ENCODE peak calls at places on chromosome 17, in five cellular contexts. One of them, this sample, is unnamed.

GRCh38 chr17:60390881-60391418 is 983 bp downstream of the USP32 start:
- DNase-seq in ascending aorta: peak; percentile 66
- DNase-seq in heart right ventricle: no peak
- DNase-seq in HFFc6: peak; percentile 27
- DNase-seq in glutamatergic neuron: peak; percentile 19
- DNase-seq in this sample: no peak

GRCh38 chr17:2905269-2905668 is 109.0 kb downstream of the RAP1GAP2 start:
- DNase-seq in heart right ventricle: peak; percentile 76
- DNase-seq in ascending aorta: no peak
- DNase-seq in HFFc6: no peak
- DNase-seq in glutamatergic neuron: no peak
- DNase-seq in this sample: no peak

GRCh38 chr17:58268774-58269556 is 11.8 kb downstream of the MPO start:
- DNase-seq in glutamatergic neuron: no peak
- DNase-seq in HFFc6: no peak
- DNase-seq in ascending aorta: no peak
- DNase-seq in heart right ventricle: no peak
- DNase-seq in this sample: no peak

GRCh38 chr17:82960419-82961271 is 118.8 kb upstream of the METRNL start:
- DNase-seq in heart right ventricle: no peak
- DNase-seq in glutamatergic neuron: no peak
- DNase-seq in ascending aorta: no peak
- DNase-seq in HFFc6: no peak
- DNase-seq in this sample: peak; percentile 79

GRCh38 chr17:80264048-80264792 is 3.6 kb downstream of the RNF213 start:
- DNase-seq in ascending aorta: no peak
- DNase-seq in HFFc6: no peak
- DNase-seq in heart right ventricle: no peak
- DNase-seq in glutamatergic neuron: no peak
- DNase-seq in this sample: no peak

GRCh38 chr17:19482571-19482970 is 51.1 kb upstream of the SLC47A1 start:
- DNase-seq in HFFc6: peak; percentile 37
- DNase-seq in heart right ventricle: no peak
- DNase-seq in ascending aorta: no peak
- DNase-seq in glutamatergic neuron: no peak
- DNase-seq in this sample: no peak

GRCh38 chr17:36861531-36861930 is 75.7 kb upstream of the LHX1 start:
- DNase-seq in glutamatergic neuron: no peak
- DNase-seq in heart right ventricle: no peak
- DNase-seq in HFFc6: no peak
- DNase-seq in ascending aorta: no peak
- DNase-seq in this sample: no peak

GRCh38 chr17:62723842-62724241 is 84.3 kb downstream of the MARCHF10 start:
- DNase-seq in ascending aorta: no peak
- DNase-seq in glutamatergic neuron: no peak
- DNase-seq in HFFc6: no peak
- DNase-seq in heart right ventricle: no peak
- DNase-seq in this sample: no peak

GRCh38 chr17:8120520-8121443 is 2.5 kb upstream of the ALOXE3 start:
- DNase-seq in HFFc6: peak; percentile 66
- DNase-seq in glutamatergic neuron: peak; percentile 75
- DNase-seq in ascending aorta: no peak
- DNase-seq in heart right ventricle: peak; percentile 54
- DNase-seq in this sample: no peak

GRCh38 chr17:49191407-49191916 is 18.9 kb downstream of the GNGT2 start:
- DNase-seq in glutamatergic neuron: no peak
- DNase-seq in heart right ventricle: no peak
- DNase-seq in HFFc6: no peak
- DNase-seq in ascending aorta: no peak
- DNase-seq in this sample: no peak

GRCh38 chr17:33273271-33273670 is 19.8 kb downstream of the ASIC2 start:
- DNase-seq in glutamatergic neuron: no peak
- DNase-seq in heart right ventricle: no peak
- DNase-seq in ascending aorta: no peak
- DNase-seq in HFFc6: no peak
- DNase-seq in this sample: no peak

GRCh38 chr17:21194688-21195087 is 19.3 kb downstream of the TMEM11 start:
- DNase-seq in glutamatergic neuron: no peak
- DNase-seq in heart right ventricle: peak; percentile 52
- DNase-seq in ascending aorta: no peak
- DNase-seq in HFFc6: no peak
- DNase-seq in this sample: no peak

GRCh38 chr17:79811036-79811887 is 14.4 kb upstream of the CBX8 start:
- DNase-seq in ascending aorta: no peak
- DNase-seq in glutamatergic neuron: peak; percentile 74
- DNase-seq in HFFc6: no peak
- DNase-seq in heart right ventricle: no peak
- DNase-seq in this sample: no peak

GRCh38 chr17:7283471-7284216 is 2.1 kb downstream of the SLC2A4 start:
- DNase-seq in HFFc6: no peak
- DNase-seq in glutamatergic neuron: no peak
- DNase-seq in heart right ventricle: no peak
- DNase-seq in ascending aorta: no peak
- DNase-seq in this sample: no peak

GRCh38 chr17:78278139-78278741 is 46.8 kb downstream of the TMEM235 start:
- DNase-seq in ascending aorta: no peak
- DNase-seq in HFFc6: no peak
- DNase-seq in heart right ventricle: no peak
- DNase-seq in glutamatergic neuron: no peak
- DNase-seq in this sample: no peak

GRCh38 chr17:39527220-39527813 is 66.0 kb downstream of the CDK12 start:
- DNase-seq in ascending aorta: no peak
- DNase-seq in heart right ventricle: no peak
- DNase-seq in HFFc6: no peak
- DNase-seq in glutamatergic neuron: no peak
- DNase-seq in this sample: no peak

GRCh38 chr17:57523926-57524634 is 221.0 kb downstream of the CCDC182 start:
- DNase-seq in glutamatergic neuron: no peak
- DNase-seq in HFFc6: peak; percentile 76
- DNase-seq in heart right ventricle: peak; percentile 74
- DNase-seq in ascending aorta: peak; percentile 91
- DNase-seq in this sample: no peak

GRCh38 chr17:56596741-56597494 is 3.4 kb downstream of the NOG start:
- DNase-seq in ascending aorta: no peak
- DNase-seq in glutamatergic neuron: peak; percentile 29
- DNase-seq in heart right ventricle: no peak
- DNase-seq in HFFc6: no peak
- DNase-seq in this sample: no peak

GRCh38 chr17:50926523-50926922 is 60.4 kb upstream of the TOB1 start:
- DNase-seq in heart right ventricle: no peak
- DNase-seq in glutamatergic neuron: no peak
- DNase-seq in HFFc6: no peak
- DNase-seq in ascending aorta: no peak
- DNase-seq in this sample: no peak

GRCh38 chr17:62565817-62566216 is 61.7 kb upstream of the MRC2 start:
- DNase-seq in heart right ventricle: no peak
- DNase-seq in glutamatergic neuron: no peak
- DNase-seq in HFFc6: peak; percentile 82
- DNase-seq in ascending aorta: no peak
- DNase-seq in this sample: no peak

GRCh38 chr17:56976941-56977570 is 875 bp upstream of the SCPEP1 start:
- DNase-seq in HFFc6: no peak
- DNase-seq in ascending aorta: no peak
- DNase-seq in glutamatergic neuron: peak; percentile 39
- DNase-seq in heart right ventricle: no peak
- DNase-seq in this sample: no peak

GRCh38 chr17:80036715-80037477 is 454 bp downstream of the CCDC40 start:
- DNase-seq in ascending aorta: peak; percentile 74
- DNase-seq in heart right ventricle: no peak
- DNase-seq in glutamatergic neuron: peak; percentile 81
- DNase-seq in HFFc6: peak; percentile 5
- DNase-seq in this sample: no peak

GRCh38 chr17:50276588-50277356 is 2.5 kb downstream of the TMEM92 start:
- DNase-seq in ascending aorta: no peak
- DNase-seq in glutamatergic neuron: no peak
- DNase-seq in HFFc6: no peak
- DNase-seq in heart right ventricle: no peak
- DNase-seq in this sample: no peak

GRCh38 chr17:28725660-28726395 is at the start of gene TLCD1:
- DNase-seq in ascending aorta: peak; percentile 80
- DNase-seq in HFFc6: peak; percentile 84
- DNase-seq in glutamatergic neuron: peak; percentile 75
- DNase-seq in heart right ventricle: peak; percentile 74
- DNase-seq in this sample: no peak

GRCh38 chr17:64048805-64049204 is 28.4 kb upstream of the ICAM2 start:
- DNase-seq in glutamatergic neuron: no peak
- DNase-seq in HFFc6: no peak
- DNase-seq in heart right ventricle: no peak
- DNase-seq in ascending aorta: no peak
- DNase-seq in this sample: peak; percentile 39

GRCh38 chr17:718075-718474 is 3.4 kb upstream of the VPS53 start:
- DNase-seq in glutamatergic neuron: no peak
- DNase-seq in heart right ventricle: no peak
- DNase-seq in ascending aorta: no peak
- DNase-seq in HFFc6: no peak
- DNase-seq in this sample: no peak
- TF ChIP-seq CTCF in glutamatergic neuron: no peak
- TF ChIP-seq CTCF in heart right ventricle: no peak
- TF ChIP-seq CTCF in ascending aorta: no peak
- TF ChIP-seq CTCF in HFFc6: no peak
- TF ChIP-seq CTCF in this sample: no peak

GRCh38 chr17:30565073-30565935 is 88.1 kb downstream of the GOSR1 start:
- DNase-seq in HFFc6: peak; percentile 17
- DNase-seq in glutamatergic neuron: no peak
- DNase-seq in heart right ventricle: no peak
- DNase-seq in ascending aorta: no peak
- DNase-seq in this sample: no peak
- TF ChIP-seq CTCF in HFFc6: peak; percentile 34
- TF ChIP-seq CTCF in glutamatergic neuron: no peak
- TF ChIP-seq CTCF in heart right ventricle: no peak
- TF ChIP-seq CTCF in ascending aorta: no peak
- TF ChIP-seq CTCF in this sample: no peak

GRCh38 chr17:14196337-14196997 is 40.2 kb downstream of the CDRT15 start:
- DNase-seq in heart right ventricle: no peak
- DNase-seq in ascending aorta: no peak
- DNase-seq in glutamatergic neuron: no peak
- DNase-seq in HFFc6: no peak
- DNase-seq in this sample: no peak
- TF ChIP-seq CTCF in heart right ventricle: no peak
- TF ChIP-seq CTCF in ascending aorta: no peak
- TF ChIP-seq CTCF in glutamatergic neuron: peak; percentile 39
- TF ChIP-seq CTCF in HFFc6: peak; percentile 46
- TF ChIP-seq CTCF in this sample: no peak

GRCh38 chr17:76682306-76682705 is 28.5 kb downstream of the MXRA7 start:
- DNase-seq in ascending aorta: no peak
- DNase-seq in HFFc6: no peak
- DNase-seq in glutamatergic neuron: no peak
- DNase-seq in heart right ventricle: peak; percentile 61
- DNase-seq in this sample: no peak

GRCh38 chr17:76683921-76684745 is 26.6 kb downstream of the MXRA7 start:
- DNase-seq in HFFc6: no peak
- DNase-seq in glutamatergic neuron: no peak
- DNase-seq in ascending aorta: no peak
- DNase-seq in heart right ventricle: no peak
- DNase-seq in this sample: no peak

GRCh38 chr17:76684756-76685155 is 26.0 kb downstream of the MXRA7 start:
- DNase-seq in ascending aorta: no peak
- DNase-seq in heart right ventricle: no peak
- DNase-seq in glutamatergic neuron: no peak
- DNase-seq in HFFc6: no peak
- DNase-seq in this sample: no peak

GRCh38 chr17:76681222-76682137 is 29.3 kb downstream of the MXRA7 start:
- DNase-seq in heart right ventricle: peak; percentile 68
- DNase-seq in glutamatergic neuron: peak; percentile 87
- DNase-seq in ascending aorta: peak; percentile 77
- DNase-seq in HFFc6: peak; percentile 55
- DNase-seq in this sample: no peak

DNA sequence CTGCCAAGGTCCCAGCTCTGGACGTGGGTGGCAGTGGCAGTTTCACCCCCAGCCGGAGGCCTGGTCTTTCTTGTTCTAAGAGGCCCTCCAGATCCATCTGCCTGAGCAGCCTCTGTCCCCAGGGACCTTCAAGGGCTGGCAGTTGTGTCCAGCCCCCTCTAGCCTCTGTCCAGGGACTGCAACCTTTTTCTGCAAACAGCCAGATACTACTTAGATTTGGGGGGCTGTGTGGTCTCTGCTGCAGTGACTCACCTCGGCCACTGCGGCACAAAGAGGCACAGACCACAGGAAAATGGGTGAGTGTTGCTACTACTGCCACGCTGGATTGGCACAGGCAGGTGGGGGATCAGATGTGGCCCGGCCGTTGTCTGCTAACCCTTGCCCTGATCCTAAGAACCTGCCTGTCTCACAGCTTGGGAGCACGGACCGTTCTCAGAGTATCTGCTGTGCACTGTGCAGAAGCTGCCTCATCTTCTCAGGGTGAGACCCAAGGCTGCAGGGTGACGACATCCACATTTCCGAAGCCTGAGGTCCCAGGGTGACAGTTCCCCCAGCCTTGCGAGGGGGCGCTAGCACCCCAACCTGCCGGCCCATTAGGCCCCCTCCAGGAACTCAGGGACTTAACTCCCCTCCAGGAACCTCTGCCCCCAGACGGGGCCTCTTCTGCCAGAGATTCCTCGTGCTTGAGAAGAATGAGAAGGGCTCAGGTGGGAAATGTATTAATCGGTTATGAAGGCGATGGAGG is 27.6 kb downstream of the MXRA7 start:
- DNase-seq in HFFc6: no peak
- DNase-seq in ascending aorta: no peak
- DNase-seq in heart right ventricle: no peak
- DNase-seq in glutamatergic neuron: peak; percentile 59
- DNase-seq in this sample: no peak
- TF ChIP-seq CTCF in HFFc6: peak; percentile 46
- TF ChIP-seq CTCF in ascending aorta: no peak
- TF ChIP-seq CTCF in heart right ventricle: no peak
- TF ChIP-seq CTCF in glutamatergic neuron: peak; percentile 36
- TF ChIP-seq CTCF in this sample: no peak

GRCh38 chr17:13961262-13961661 is 108.0 kb upstream of the COX10 start:
- DNase-seq in glutamatergic neuron: no peak
- DNase-seq in ascending aorta: no peak
- DNase-seq in heart right ventricle: no peak
- DNase-seq in HFFc6: no peak
- DNase-seq in this sample: no peak
- TF ChIP-seq CTCF in glutamatergic neuron: no peak
- TF ChIP-seq CTCF in ascending aorta: no peak
- TF ChIP-seq CTCF in heart right ventricle: no peak
- TF ChIP-seq CTCF in HFFc6: no peak
- TF ChIP-seq CTCF in this sample: no peak

GRCh38 chr17:41406205-41406604 is 8.8 kb upstream of the KRT31 start:
- DNase-seq in heart right ventricle: no peak
- DNase-seq in HFFc6: peak; percentile 17
- DNase-seq in glutamatergic neuron: no peak
- DNase-seq in ascending aorta: peak; percentile 24
- DNase-seq in this sample: no peak
- TF ChIP-seq CTCF in heart right ventricle: no peak
- TF ChIP-seq CTCF in HFFc6: no peak
- TF ChIP-seq CTCF in glutamatergic neuron: no peak
- TF ChIP-seq CTCF in ascending aorta: no peak
- TF ChIP-seq CTCF in this sample: no peak

This sample was measured in suprapubic skin.